ENCODE peak calls at places on chromosome 22, in nine cellular contexts. Q, V, R, F, P, U, H, I and K are unnamed samples.

GRCh38 chr22:24208012-24208749 is 26.9 kb downstream of the SUSD2 start:
- DNase-seq in Q (peak; percentile 98), V (peak; percentile 99), R (no peak), F (peak; percentile 99), P (no peak), U (no peak), H (peak; percentile 52), I (no peak), K (no peak)

GRCh38 chr22:30013201-30013600 is 67.1 kb upstream of the HORMAD2 start:
- DNase-seq in Q (no peak), V (no peak), R (no peak), F (no peak), P (no peak), U (no peak), H (no peak), I (no peak), K (no peak)

GRCh38 chr22:30238661-30239420 is 7.7 kb downstream of the LIF start:
- DNase-seq in Q (peak; percentile 76), V (peak; percentile 72), R (no peak), F (peak; percentile 85), P (no peak), U (no peak), H (no peak), I (no peak), K (no peak)

GRCh38 chr22:43555561-43556515 is 144.0 kb downstream of the MPPED1 start:
- DNase-seq in Q (no peak), V (no peak), R (no peak), F (no peak), P (no peak), U (no peak), H (no peak), I (no peak), K (no peak)

GRCh38 chr22:18022851-18023250 is 1.5 kb downstream of the MICAL3 start:
- DNase-seq in Q (no peak), V (no peak), R (no peak), F (no peak), P (no peak), U (no peak), H (no peak), I (no peak), K (no peak)

GRCh38 chr22:19174106-19175025 is 4.2 kb downstream of the SLC25A1 start:
- DNase-seq in Q (peak; percentile 89), V (peak; percentile 82), R (no peak), F (peak; percentile 46), P (no peak), U (no peak), H (no peak), I (no peak), K (no peak)

GRCh38 chr22:29998627-29999026 is 81.6 kb upstream of the HORMAD2 start:
- DNase-seq in Q (no peak), V (peak; percentile 24), R (no peak), F (no peak), P (no peak), U (no peak), H (no peak), I (no peak), K (no peak)

GRCh38 chr22:42365337-42365865 is 66.8 kb downstream of the NFAM1 start:
- DNase-seq in Q (no peak), V (no peak), R (no peak), F (no peak), P (no peak), U (no peak), H (no peak), I (no peak), K (no peak)

GRCh38 chr22:30573594-30574094 is 821 bp downstream of the GAL3ST1 start:
- DNase-seq in Q (no peak), V (no peak), R (no peak), F (no peak), P (no peak), U (no peak), H (no peak), I (no peak), K (no peak)

GRCh38 chr22:29555065-29555644 is 1.6 kb upstream of the THOC5 start:
- DNase-seq in Q (peak; percentile 32), V (peak; percentile 14), R (no peak), F (peak; percentile 11), P (no peak), U (no peak), H (no peak), I (no peak), K (no peak)

GRCh38 chr22:31604137-31604705 is 57.8 kb downstream of the PISD start:
- DNase-seq in Q (no peak), V (no peak), R (no peak), F (no peak), P (no peak), U (no peak), H (no peak), I (no peak), K (peak; percentile 16)

GRCh38 chr22:36986242-36986821 is 32.9 kb downstream of the TST start:
- DNase-seq in Q (no peak), V (no peak), R (no peak), F (no peak), P (no peak), U (no peak), H (no peak), I (no peak), K (no peak)

GRCh38 chr22:21866821-21867527 is 471 bp downstream of the MAPK1 start:
- DNase-seq in Q (no peak), V (no peak), R (peak; percentile 27), F (peak; percentile 35), P (peak; percentile 55), U (no peak), H (no peak), I (no peak), K (no peak)

GRCh38 chr22:38193580-38193979 is 8.2 kb upstream of the MAFF start:
- DNase-seq in Q (peak; percentile 83), V (peak; percentile 66), R (no peak), F (no peak), P (no peak), U (no peak), H (no peak), I (no peak), K (no peak)

GRCh38 chr22:33030923-33031525 is 27.2 kb downstream of the SYN3 start:
- DNase-seq in Q (no peak), V (no peak), R (no peak), F (no peak), P (no peak), U (no peak), H (no peak), I (no peak), K (no peak)

GRCh38 chr22:45880091-45880651 is 96.8 kb downstream of the WNT7B start:
- DNase-seq in Q (no peak), V (no peak), R (no peak), F (no peak), P (no peak), U (no peak), H (no peak), I (no peak), K (no peak)

GRCh38 chr22:43976861-43977795 is 21.9 kb downstream of the SAMM50 start:
- DNase-seq in Q (no peak), V (no peak), R (no peak), F (no peak), P (no peak), U (no peak), H (no peak), I (no peak), K (no peak)

GRCh38 chr22:36238348-36239149 is 778 bp downstream of the APOL2 start:
- DNase-seq in Q (peak; percentile 26), V (peak; percentile 26), R (no peak), F (no peak), P (no peak), U (no peak), H (no peak), I (no peak), K (no peak)